ENCODE peak calls at places on chromosomes 16 and 17, in seven cellular contexts. Y is left ventricle myocardium inferior; O is pancreas; B is HCT116; R is naive thymus-derived CD4-positive, alpha-beta T cell; P is kidney; J is CD8-positive, alpha-beta memory T cell. C is an unnamed sample.

GRCh38 chr17:78072961-78073360 is 55.6 kb downstream of the TMC6 start:
- DNase-seq in B (no peak), P (no peak), J (no peak), R (no peak), O (no peak), Y (no peak), C (no peak)

GRCh38 chr16:66551362-66551761 is 1.0 kb upstream of the CKLF start:
- DNase-seq in P (no peak), Y (no peak), B (peak; percentile 36), R (peak; percentile 54), J (peak; percentile 60), O (no peak), C (peak; percentile 21)

GRCh38 chr16:88824256-88825077 is 12.7 kb upstream of the APRT start:
- DNase-seq in J (no peak), B (no peak), P (no peak), O (no peak), Y (no peak), R (no peak), C (no peak)

GRCh38 chr17:81578038-81578441 is 25.9 kb upstream of the FAAP100 start:
- DNase-seq in P (peak; percentile 59), Y (no peak), R (no peak), J (no peak), B (no peak), O (no peak), C (no peak)

GRCh38 chr17:12024332-12024731 is 3.7 kb downstream of the MAP2K4 start:
- DNase-seq in O (no peak), B (peak; percentile 68), Y (no peak), R (no peak), J (no peak), P (no peak), C (no peak)

GRCh38 chr17:76710863-76711611 is at the start of gene MXRA7:
- DNase-seq in B (no peak), Y (peak; percentile 81), P (peak; percentile 90), R (no peak), J (peak; percentile 67), O (peak; percentile 73), C (peak; percentile 57)

GRCh38 chr16:54121539-54122295 is 164.9 kb downstream of the IRX3 start:
- DNase-seq in O (no peak), P (no peak), B (no peak), R (no peak), J (no peak), Y (no peak), C (no peak)

GRCh38 chr17:10398352-10398751 is 23.4 kb downstream of the MYH8 start:
- DNase-seq in O (no peak), J (no peak), B (no peak), P (no peak), R (no peak), Y (no peak), C (no peak)

GRCh38 chr16:82157836-82158235 is 12.2 kb downstream of the MPHOSPH6 start:
- DNase-seq in Y (no peak), R (no peak), P (no peak), J (no peak), O (no peak), B (no peak), C (no peak)

GRCh38 chr16:87203060-87203656 is 114.0 kb downstream of the C16orf95 start:
- DNase-seq in P (no peak), B (peak; percentile 85), R (no peak), Y (peak; percentile 51), O (no peak), J (peak; percentile 10), C (no peak)

GRCh38 chr17:45824901-45825492 is 19.7 kb upstream of the SPPL2C start:
- DNase-seq in P (no peak), Y (no peak), J (no peak), B (no peak), O (no peak), R (no peak), C (no peak)
- H3K9me3 ChIP-seq in P (no peaks in the 10 kb centered on the region), Y (no peaks in the 10 kb centered on the region), J (no peaks in the 10 kb centered on the region), B (no peaks in the 10 kb centered on the region), O (no peaks in the 10 kb centered on the region), R (no peaks in the 10 kb centered on the region), C (no peaks in the 10 kb centered on the region)

GRCh38 chr17:82944990-82945389 is 105.2 kb upstream of the ZNF750 start:
- DNase-seq in P (no peak), J (no peak), B (no peak), Y (no peak), O (no peak), R (no peak), C (no peak)
- H3K9me3 ChIP-seq in P (peaks cover 21% of the 10 kb centered on the region), J (peaks cover 13% of the 10 kb centered on the region), B (peaks cover 23% of the 10 kb centered on the region), Y (peaks cover 44% of the 10 kb centered on the region), O (no peaks in the 10 kb centered on the region), R (no peaks in the 10 kb centered on the region), C (peaks cover 11% of the 10 kb centered on the region)

GRCh38 chr17:26807024-26807423 is 486.9 kb upstream of the WSB1 start:
- DNase-seq in J (no peak), P (no peak), O (no peak), R (no peak), Y (no peak), B (no peak), C (no peak)
- H3K9me3 ChIP-seq in J (peaks cover 29% of the 10 kb centered on the region), P (peaks cover 67% of the 10 kb centered on the region), O (no peaks in the 10 kb centered on the region), R (peaks cover 5% of the 10 kb centered on the region), Y (peaks cover 86% of the 10 kb centered on the region), B (peaks cover 62% of the 10 kb centered on the region), C (no peaks in the 10 kb centered on the region)

DNA sequence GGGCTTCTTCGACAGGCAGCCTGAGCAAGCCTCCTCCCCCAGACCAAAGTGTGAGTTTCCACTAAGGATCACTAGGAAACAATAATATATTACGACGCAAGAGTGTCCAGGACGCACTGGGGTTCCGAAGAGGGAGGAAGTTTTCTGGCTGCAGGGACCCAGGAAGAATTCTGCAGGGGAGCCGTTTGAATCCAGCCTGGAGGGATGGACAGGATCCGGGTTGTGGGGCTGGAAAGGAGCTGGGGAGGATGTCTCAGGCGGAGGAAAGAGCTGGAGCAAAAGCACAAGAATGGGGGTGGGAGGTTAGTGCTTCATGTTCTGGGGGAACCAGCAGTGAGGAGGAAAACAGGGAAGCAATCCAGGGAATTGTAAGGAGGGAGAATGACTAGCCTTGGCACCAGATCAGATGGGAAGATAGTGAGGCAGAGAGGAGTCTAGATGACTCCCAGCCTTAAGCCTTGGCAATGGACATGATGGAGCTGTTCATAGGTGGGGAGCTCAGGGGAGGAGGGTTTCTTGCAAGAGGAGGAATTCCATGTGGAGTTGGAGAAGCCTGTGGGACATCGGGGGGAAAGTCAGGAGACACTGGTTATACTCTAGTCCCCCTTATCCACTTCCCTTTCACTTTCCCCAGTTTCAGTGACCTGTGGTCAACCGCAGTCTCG is 26.6 kb downstream of the NGFR start:
- DNase-seq in O (no peak), J (no peak), Y (no peak), R (no peak), P (no peak), B (no peak), C (no peak)
- H3K9me3 ChIP-seq in O (no peaks in the 10 kb centered on the region), J (no peaks in the 10 kb centered on the region), Y (no peaks in the 10 kb centered on the region), R (no peaks in the 10 kb centered on the region), P (no peaks in the 10 kb centered on the region), B (no peaks in the 10 kb centered on the region), C (no peaks in the 10 kb centered on the region)

GRCh38 chr17:19676901-19677300 is 28.4 kb downstream of the ALDH3A2 start:
- DNase-seq in Y (no peak), P (no peak), O (no peak), J (no peak), R (no peak), B (no peak), C (no peak)

GRCh38 chr17:19677736-19678379 is 29.3 kb downstream of the ALDH3A2 start:
- DNase-seq in O (no peak), J (no peak), B (no peak), R (no peak), Y (no peak), P (no peak), C (no peak)

GRCh38 chr17:19683117-19683516 is 33.3 kb downstream of the SLC47A2 start:
- DNase-seq in B (no peak), Y (no peak), O (no peak), R (no peak), J (no peak), P (no peak), C (no peak)

DNA sequence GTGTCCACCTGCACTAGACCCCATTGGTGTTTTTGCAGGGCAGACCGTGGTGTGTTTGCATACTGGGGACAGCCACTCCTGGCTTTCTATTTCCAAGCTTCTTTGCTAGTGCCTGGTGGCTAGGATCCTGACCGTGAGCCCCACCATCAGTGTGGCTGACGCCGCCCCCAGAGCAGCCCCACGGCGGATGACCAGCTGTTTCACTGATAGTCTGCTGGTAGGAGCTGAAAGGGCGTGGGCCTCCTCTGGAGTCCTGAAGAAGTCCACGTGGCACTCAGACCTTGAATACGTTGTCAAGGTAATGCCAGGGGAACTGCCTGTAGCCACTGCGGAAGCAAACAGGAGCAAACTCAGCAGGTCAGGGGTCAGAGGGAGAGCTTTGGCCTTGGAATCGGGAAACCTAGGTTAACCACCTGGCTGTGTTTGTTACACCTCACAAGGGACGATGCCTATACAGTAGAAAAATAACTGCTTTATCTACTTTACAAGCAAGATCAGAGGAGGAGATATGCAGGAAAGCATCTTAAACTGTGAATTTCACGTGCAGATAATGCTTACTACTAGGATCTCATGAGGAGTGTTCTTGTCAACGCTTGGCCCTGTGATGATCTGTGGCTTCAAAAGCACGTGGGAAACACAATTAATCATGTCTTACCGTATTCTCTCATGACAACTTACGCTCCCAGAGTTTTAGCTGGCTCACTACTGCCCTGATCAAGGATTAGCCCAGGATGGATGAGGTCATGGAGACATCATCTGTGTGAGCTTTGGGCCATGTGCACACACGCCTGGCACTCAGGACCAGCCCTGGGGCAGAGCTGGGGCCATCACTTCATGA is 30.2 kb downstream of the ALDH3A2 start:
- DNase-seq in Y (no peak), J (no peak), B (no peak), R (no peak), O (no peak), P (no peak), C (no peak)
- H3K9me3 ChIP-seq in Y (no peaks in the 10 kb centered on the region), J (no peaks in the 10 kb centered on the region), B (no peaks in the 10 kb centered on the region), R (no peaks in the 10 kb centered on the region), O (no peaks in the 10 kb centered on the region), P (no peaks in the 10 kb centered on the region), C (no peaks in the 10 kb centered on the region)

DNA sequence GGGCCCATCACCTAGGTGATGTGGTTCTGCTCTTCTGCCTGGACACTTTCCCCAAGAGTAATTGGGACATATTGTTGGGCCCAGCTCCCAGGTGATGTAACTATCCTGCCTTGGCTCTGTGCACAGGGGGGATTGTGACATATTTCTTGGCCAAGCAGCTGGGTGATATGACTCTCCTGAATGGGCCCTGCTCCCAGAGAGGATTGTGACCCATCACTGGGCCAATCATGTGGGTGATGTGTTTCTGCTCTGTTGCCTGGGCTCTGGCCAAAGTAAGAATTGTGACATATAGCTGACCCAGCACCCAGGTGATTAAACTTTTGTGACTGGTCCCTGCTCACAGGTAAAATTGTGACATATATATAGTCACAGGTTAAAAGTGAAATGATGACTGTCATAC is 1904.9 kb downstream of the TP53TG3F start:
- DNase-seq in J (no peak), O (no peak), R (no peak), P (no peak), Y (no peak), B (no peak), C (no peak)
- H3K9me3 ChIP-seq in J (no peaks in the 10 kb centered on the region), O (no peaks in the 10 kb centered on the region), R (no peaks in the 10 kb centered on the region), P (no peaks in the 10 kb centered on the region), Y (no peaks in the 10 kb centered on the region), B (peaks cover 11% of the 10 kb centered on the region), C (peaks cover 2% of the 10 kb centered on the region)

DNA sequence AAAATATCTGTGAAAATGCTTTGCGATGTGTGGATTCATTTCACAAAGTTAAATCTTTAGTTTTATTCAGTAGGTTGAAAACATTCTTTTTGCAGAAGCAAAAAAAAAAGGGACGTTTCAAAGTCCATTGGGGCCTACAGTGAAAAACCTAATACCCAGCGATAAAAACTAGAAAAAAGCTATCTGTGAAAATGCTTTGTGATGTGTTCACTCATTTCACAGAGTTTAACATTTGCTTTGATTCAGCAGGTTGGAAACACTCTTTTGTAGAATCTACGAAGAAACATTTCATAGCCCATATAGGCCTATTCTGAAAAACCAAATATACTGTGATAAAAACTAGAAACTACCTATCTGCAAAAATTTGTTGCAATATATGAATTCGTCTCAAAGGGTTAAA is 113.6 kb upstream of the WSB1 start:
- DNase-seq in Y (no peak), P (no peak), J (no peak), O (no peak), R (no peak), B (no peak), C (no peak)
- H3K9me3 ChIP-seq in Y (peaks cover 22% of the 10 kb centered on the region), P (peaks cover 14% of the 10 kb centered on the region), J (peaks cover 6% of the 10 kb centered on the region), O (peaks cover 4% of the 10 kb centered on the region), R (no peaks in the 10 kb centered on the region), B (peaks cover 5% of the 10 kb centered on the region), C (peaks cover 3% of the 10 kb centered on the region)